ENCODE peak calls at places on chromosomes 2 and 18, in ten cellular contexts. One of them, this sample, is unnamed.

GRCh38 chr2:229852565-229852964 is 69.2 kb downstream of the TRIP12 start:
- DNase-seq in endothelial cell: peak
- DNase-seq in occipital lobe: no peak
- DNase-seq in choroid plexus epithelial cell: peak
- DNase-seq in HAP-1: peak
- DNase-seq in H54: no peak
- DNase-seq in cardiac fibroblast: peak
- DNase-seq in midbrain: no peak
- DNase-seq in Daoy: peak
- DNase-seq in NCI-H1105: no peak
- DNase-seq in this sample: peak

GRCh38 chr2:30821960-30822359 is 14.7 kb upstream of the CAPN13 start:
- DNase-seq in endothelial cell: no peak
- DNase-seq in occipital lobe: no peak
- DNase-seq in choroid plexus epithelial cell: no peak
- DNase-seq in HAP-1: no peak
- DNase-seq in H54: no peak
- DNase-seq in cardiac fibroblast: no peak
- DNase-seq in midbrain: no peak
- DNase-seq in Daoy: no peak
- DNase-seq in NCI-H1105: no peak
- DNase-seq in this sample: no peak

GRCh38 chr18:23964282-23965238 is 50.0 kb upstream of the TTC39C start:
- DNase-seq in endothelial cell: no peak
- DNase-seq in occipital lobe: no peak
- DNase-seq in choroid plexus epithelial cell: no peak
- DNase-seq in HAP-1: no peak
- DNase-seq in H54: no peak
- DNase-seq in cardiac fibroblast: no peak
- DNase-seq in midbrain: no peak
- DNase-seq in Daoy: no peak
- DNase-seq in NCI-H1105: no peak
- DNase-seq in this sample: peak

GRCh38 chr2:28047698-28048097 is 157.2 kb downstream of the BABAM2 start:
- DNase-seq in endothelial cell: no peak
- DNase-seq in occipital lobe: no peak
- DNase-seq in choroid plexus epithelial cell: peak
- DNase-seq in HAP-1: no peak
- DNase-seq in H54: no peak
- DNase-seq in cardiac fibroblast: peak
- DNase-seq in midbrain: no peak
- DNase-seq in Daoy: peak
- DNase-seq in NCI-H1105: no peak
- DNase-seq in this sample: no peak

GRCh38 chr2:222690564-222691200 is 19.2 kb downstream of the MOGAT1 start:
- DNase-seq in endothelial cell: peak
- DNase-seq in occipital lobe: peak
- DNase-seq in choroid plexus epithelial cell: peak
- DNase-seq in HAP-1: peak
- DNase-seq in H54: peak
- DNase-seq in cardiac fibroblast: peak
- DNase-seq in midbrain: peak
- DNase-seq in Daoy: peak
- DNase-seq in NCI-H1105: peak
- DNase-seq in this sample: peak

GRCh38 chr2:240565267-240566202 is 2.7 kb upstream of the RNPEPL1 start:
- DNase-seq in endothelial cell: peak
- DNase-seq in occipital lobe: no peak
- DNase-seq in choroid plexus epithelial cell: peak
- DNase-seq in HAP-1: no peak
- DNase-seq in H54: peak
- DNase-seq in cardiac fibroblast: peak
- DNase-seq in midbrain: peak
- DNase-seq in Daoy: peak
- DNase-seq in NCI-H1105: no peak
- DNase-seq in this sample: peak

GRCh38 chr2:132557694-132558093 is 112.3 kb downstream of the LYPD1 start:
- DNase-seq in endothelial cell: no peak
- DNase-seq in occipital lobe: no peak
- DNase-seq in choroid plexus epithelial cell: no peak
- DNase-seq in HAP-1: no peak
- DNase-seq in H54: no peak
- DNase-seq in cardiac fibroblast: no peak
- DNase-seq in midbrain: no peak
- DNase-seq in Daoy: no peak
- DNase-seq in NCI-H1105: no peak
- DNase-seq in this sample: no peak

GRCh38 chr2:184598313-184599053 is at the start of gene ZNF804A:
- DNase-seq in endothelial cell: peak
- DNase-seq in occipital lobe: peak
- DNase-seq in choroid plexus epithelial cell: peak
- DNase-seq in HAP-1: peak
- DNase-seq in H54: peak
- DNase-seq in cardiac fibroblast: peak
- DNase-seq in midbrain: peak
- DNase-seq in Daoy: peak
- DNase-seq in NCI-H1105: peak
- DNase-seq in this sample: no peak

GRCh38 chr18:75170022-75170789 is 38.7 kb downstream of the PTGR3 start:
- DNase-seq in endothelial cell: no peak
- DNase-seq in occipital lobe: no peak
- DNase-seq in choroid plexus epithelial cell: no peak
- DNase-seq in HAP-1: no peak
- DNase-seq in H54: no peak
- DNase-seq in cardiac fibroblast: no peak
- DNase-seq in midbrain: no peak
- DNase-seq in Daoy: no peak
- DNase-seq in NCI-H1105: no peak
- DNase-seq in this sample: no peak

This sample was measured in T-helper 9 cell.